ENCODE peak calls at places on chromosomes 2 and 18, in four cellular contexts. One of them, this sample, is unnamed.

GRCh38 chr2:33730801-33731200 is 131.7 kb upstream of the FAM98A start:
- DNase-seq in astrocyte of the cerebellum: no peak
- DNase-seq in NCI-H460: no peak
- DNase-seq in left lobe of liver: no peak
- DNase-seq in this sample: no peak

GRCh38 chr18:26803643-26804042 is 61.9 kb downstream of the AQP4 start:
- DNase-seq in left lobe of liver: no peak
- DNase-seq in NCI-H460: no peak
- DNase-seq in astrocyte of the cerebellum: no peak
- DNase-seq in this sample: no peak

GRCh38 chr2:176134978-176135575 is 5.6 kb downstream of the HOXD8 start:
- DNase-seq in astrocyte of the cerebellum: no peak
- DNase-seq in left lobe of liver: no peak
- DNase-seq in NCI-H460: peak; percentile 7
- DNase-seq in this sample: peak; percentile 50

GRCh38 chr2:127515383-127515915 is 10.8 kb downstream of the IWS1 start:
- DNase-seq in left lobe of liver: no peak
- DNase-seq in astrocyte of the cerebellum: no peak
- DNase-seq in NCI-H460: no peak
- DNase-seq in this sample: no peak

GRCh38 chr2:11160731-11161455 is 5.6 kb downstream of the SLC66A3 start:
- DNase-seq in NCI-H460: no peak
- DNase-seq in left lobe of liver: no peak
- DNase-seq in astrocyte of the cerebellum: no peak
- DNase-seq in this sample: no peak

GRCh38 chr2:62570861-62571698 is 65.1 kb upstream of the TMEM17 start:
- DNase-seq in astrocyte of the cerebellum: no peak
- DNase-seq in NCI-H460: no peak
- DNase-seq in left lobe of liver: peak; percentile 71
- DNase-seq in this sample: no peak

GRCh38 chr2:219446101-219446504 is 11.5 kb downstream of the SPEG start:
- DNase-seq in left lobe of liver: no peak
- DNase-seq in astrocyte of the cerebellum: no peak
- DNase-seq in NCI-H460: no peak
- DNase-seq in this sample: no peak

GRCh38 chr2:230327418-230328154 is 593 bp downstream of the SP140L start:
- DNase-seq in astrocyte of the cerebellum: no peak
- DNase-seq in left lobe of liver: no peak
- DNase-seq in NCI-H460: no peak
- DNase-seq in this sample: peak; percentile 2

GRCh38 chr2:85413592-85414421 is 3.6 kb upstream of the CAPG start:
- DNase-seq in NCI-H460: no peak
- DNase-seq in astrocyte of the cerebellum: no peak
- DNase-seq in left lobe of liver: no peak
- DNase-seq in this sample: peak; percentile 66

GRCh38 chr2:225027061-225027762 is 15.1 kb downstream of the DOCK10 start:
- DNase-seq in astrocyte of the cerebellum: no peak
- DNase-seq in NCI-H460: no peak
- DNase-seq in left lobe of liver: no peak
- DNase-seq in this sample: no peak

GRCh38 chr2:55887351-55887750 is 36.2 kb downstream of the EFEMP1 start:
- DNase-seq in NCI-H460: no peak
- DNase-seq in astrocyte of the cerebellum: peak; percentile 47
- DNase-seq in left lobe of liver: no peak
- DNase-seq in this sample: no peak

GRCh38 chr2:142874293-142874814 is 3.1 kb upstream of the KYNU start:
- DNase-seq in astrocyte of the cerebellum: peak; percentile 62
- DNase-seq in left lobe of liver: no peak
- DNase-seq in NCI-H460: peak; percentile 100
- DNase-seq in this sample: peak; percentile 59

GRCh38 chr2:184938221-184938985 is 340.1 kb downstream of the ZNF804A start:
- DNase-seq in NCI-H460: no peak
- DNase-seq in astrocyte of the cerebellum: peak; percentile 8
- DNase-seq in left lobe of liver: no peak
- DNase-seq in this sample: no peak

GRCh38 chr2:98769784-98770183 is 38.9 kb upstream of the MGAT4A start:
- DNase-seq in left lobe of liver: no peak
- DNase-seq in NCI-H460: no peak
- DNase-seq in astrocyte of the cerebellum: no peak
- DNase-seq in this sample: no peak

GRCh38 chr18:48605408-48605845 is 66.6 kb downstream of the CTIF start:
- DNase-seq in NCI-H460: no peak
- DNase-seq in left lobe of liver: no peak
- DNase-seq in astrocyte of the cerebellum: peak; percentile 50
- DNase-seq in this sample: no peak

GRCh38 chr2:70616168-70616694 is 62.6 kb upstream of the TGFA start:
- DNase-seq in NCI-H460: no peak
- DNase-seq in astrocyte of the cerebellum: no peak
- DNase-seq in left lobe of liver: no peak
- DNase-seq in this sample: no peak

GRCh38 chr2:42809131-42809875 is 16.9 kb upstream of the HAAO start:
- DNase-seq in left lobe of liver: no peak
- DNase-seq in NCI-H460: no peak
- DNase-seq in astrocyte of the cerebellum: no peak
- DNase-seq in this sample: no peak

GRCh38 chr18:59952283-59953007 is 52.6 kb downstream of the PMAIP1 start:
- DNase-seq in left lobe of liver: no peak
- DNase-seq in NCI-H460: no peak
- DNase-seq in astrocyte of the cerebellum: no peak
- DNase-seq in this sample: no peak

GRCh38 chr18:41353726-41354125 is 601.3 kb upstream of the PIK3C3 start:
- DNase-seq in NCI-H460: no peak
- DNase-seq in astrocyte of the cerebellum: no peak
- DNase-seq in left lobe of liver: no peak
- DNase-seq in this sample: no peak

GRCh38 chr2:121565389-121566250 is 34.9 kb downstream of the RNU4ATAC start:
- DNase-seq in astrocyte of the cerebellum: no peak
- DNase-seq in NCI-H460: no peak
- DNase-seq in left lobe of liver: no peak
- DNase-seq in this sample: no peak

GRCh38 chr2:239937866-239938640 is 87.1 kb downstream of the NDUFA10 start:
- DNase-seq in NCI-H460: no peak
- DNase-seq in left lobe of liver: peak; percentile 37
- DNase-seq in astrocyte of the cerebellum: no peak
- DNase-seq in this sample: no peak

GRCh38 chr18:55579888-55580287 is 8.1 kb downstream of the TCF4 start:
- DNase-seq in astrocyte of the cerebellum: no peak
- DNase-seq in left lobe of liver: no peak
- DNase-seq in NCI-H460: no peak
- DNase-seq in this sample: no peak

GRCh38 chr2:12844511-12844910 is 127.8 kb downstream of the TRIB2 start:
- DNase-seq in astrocyte of the cerebellum: no peak
- DNase-seq in NCI-H460: no peak
- DNase-seq in left lobe of liver: no peak
- DNase-seq in this sample: no peak

GRCh38 chr2:84768840-84769239 is 112.0 kb downstream of the TRABD2A start:
- DNase-seq in left lobe of liver: no peak
- DNase-seq in astrocyte of the cerebellum: no peak
- DNase-seq in NCI-H460: no peak
- DNase-seq in this sample: no peak

GRCh38 chr18:49476664-49477411 is 10.2 kb downstream of the C18orf32 start:
- DNase-seq in astrocyte of the cerebellum: peak; percentile 63
- DNase-seq in left lobe of liver: no peak
- DNase-seq in NCI-H460: peak; percentile 50
- DNase-seq in this sample: no peak

GRCh38 chr2:102514061-102514785 is 41.2 kb downstream of the SLC9A4 start:
- DNase-seq in NCI-H460: peak; percentile 73
- DNase-seq in left lobe of liver: no peak
- DNase-seq in astrocyte of the cerebellum: peak; percentile 94
- DNase-seq in this sample: peak; percentile 79

GRCh38 chr2:25787020-25787419 is 91.3 kb downstream of the ASXL2 start:
- DNase-seq in left lobe of liver: peak; percentile 56
- DNase-seq in astrocyte of the cerebellum: no peak
- DNase-seq in NCI-H460: no peak
- DNase-seq in this sample: no peak

GRCh38 chr2:191626497-191627151 is 51.3 kb upstream of the NABP1 start:
- DNase-seq in astrocyte of the cerebellum: peak; percentile 45
- DNase-seq in left lobe of liver: no peak
- DNase-seq in NCI-H460: no peak
- DNase-seq in this sample: no peak

GRCh38 chr2:212898011-212898410 is 253.4 kb downstream of the IKZF2 start:
- DNase-seq in left lobe of liver: no peak
- DNase-seq in astrocyte of the cerebellum: no peak
- DNase-seq in NCI-H460: no peak
- DNase-seq in this sample: no peak

GRCh38 chr18:12838178-12838634 is 45.8 kb downstream of the PTPN2 start:
- DNase-seq in astrocyte of the cerebellum: peak; percentile 71
- DNase-seq in NCI-H460: peak; percentile 54
- DNase-seq in left lobe of liver: peak; percentile 71
- DNase-seq in this sample: peak; percentile 90